ENCODE peak calls at places on chromosome 1, in nine cellular contexts. L is GM20000, D is neural progenitor cell, A is HFFc6, V is endothelial cell, W is sigmoid colon, P is MM.1S, S is BE2C, C is progenitor cell of endocrine pancreas. Q is an unnamed sample.

GRCh38 chr1:61853545-61853944 is 111.3 kb downstream of the PATJ start:
- DNase-seq in V (no peak), S (no peak), P (no peak), D (no peak), A (peak), W (no peak), L (no peak), C (no peak), Q (peak)

GRCh38 chr1:146012703-146013565 is 8.6 kb downstream of the HJV start:
- DNase-seq in V (peak), D (peak), C (no peak), P (peak), W (peak), L (peak), A (peak), S (peak), Q (peak)

GRCh38 chr1:91537281-91538069 is 36.8 kb downstream of the CDC7 start:
- DNase-seq in S (no peak), C (no peak), P (no peak), D (no peak), V (no peak), A (peak), L (no peak), W (peak), Q (peak)

GRCh38 chr1:176046926-176047325 is 160.2 kb downstream of the COP1 start:
- DNase-seq in C (no peak), L (no peak), P (no peak), A (no peak), W (no peak), S (no peak), V (no peak), D (no peak), Q (no peak)

GRCh38 chr1:114668784-114669561 is 876 bp downstream of the DENND2C start:
- DNase-seq in L (no peak), D (no peak), C (no peak), W (no peak), P (peak), S (no peak), V (no peak), A (peak), Q (peak)

GRCh38 chr1:26277261-26277661 is 2.6 kb upstream of the SH3BGRL3 start:
- DNase-seq in S (no peak), D (no peak), V (no peak), A (no peak), W (no peak), L (no peak), P (no peak), C (no peak), Q (no peak)

GRCh38 chr1:241275981-241276380 is 81.0 kb downstream of the RGS7 start:
- DNase-seq in V (no peak), C (no peak), P (no peak), D (no peak), L (no peak), A (no peak), S (no peak), W (no peak), Q (no peak)

GRCh38 chr1:16065197-16065576 is 8.3 kb downstream of the FAM131C start:
- DNase-seq in V (no peak), C (no peak), S (no peak), P (no peak), W (no peak), A (no peak), L (no peak), D (peak), Q (no peak)

GRCh38 chr1:9594471-9595155 is 5.9 kb downstream of the TMEM201 start:
- DNase-seq in D (no peak), V (no peak), S (no peak), C (no peak), A (no peak), P (no peak), L (no peak), W (no peak), Q (no peak)

GRCh38 chr1:246198141-246198820 is 308.8 kb downstream of the SMYD3 start:
- DNase-seq in L (no peak), D (no peak), S (no peak), P (no peak), A (no peak), C (no peak), V (no peak), W (no peak), Q (no peak)

GRCh38 chr1:187844313-187844712 is 1015.6 kb downstream of the PLA2G4A start:
- DNase-seq in V (no peak), C (no peak), A (no peak), P (no peak), L (no peak), D (no peak), S (no peak), W (no peak), Q (no peak)

GRCh38 chr1:111392460-111392945 is 35.0 kb downstream of the OVGP1 start:
- DNase-seq in C (no peak), W (no peak), A (no peak), D (no peak), S (no peak), V (no peak), P (no peak), L (no peak), Q (no peak)

GRCh38 chr1:234986750-234987414 is 141.8 kb downstream of the TOMM20 start:
- DNase-seq in C (no peak), P (no peak), A (no peak), W (peak), V (no peak), L (no peak), D (peak), S (no peak), Q (no peak)

GRCh38 chr1:95604784-95605183 is 370.8 kb downstream of the RWDD3 start:
- DNase-seq in D (no peak), A (no peak), C (no peak), W (no peak), V (no peak), S (peak), L (no peak), P (no peak), Q (no peak)

GRCh38 chr1:10903826-10904225 is 107.4 kb upstream of the CASZ1 start:
- DNase-seq in V (no peak), S (no peak), W (no peak), C (no peak), D (no peak), L (no peak), P (no peak), A (no peak), Q (no peak)

GRCh38 chr1:7621334-7622219 is 149.5 kb upstream of the VAMP3 start:
- DNase-seq in C (no peak), A (no peak), W (peak), P (no peak), V (no peak), S (no peak), D (no peak), L (no peak), Q (peak)

GRCh38 chr1:97780884-97781283 is 139.9 kb downstream of the DPYD start:
- DNase-seq in P (no peak), D (no peak), S (no peak), A (no peak), V (no peak), W (no peak), L (no peak), C (no peak), Q (no peak)

GRCh38 chr1:193346085-193346484 is 159.7 kb upstream of the B3GALT2 start:
- DNase-seq in L (no peak), W (no peak), P (no peak), V (no peak), A (no peak), C (no peak), D (no peak), S (no peak), Q (no peak)

GRCh38 chr1:28134651-28135207 is 41.8 kb downstream of the PTAFR start:
- DNase-seq in S (no peak), A (no peak), L (no peak), D (no peak), C (no peak), V (no peak), W (no peak), P (no peak), Q (no peak)

GRCh38 chr1:113905435-113905861 is 322 bp downstream of the DCLRE1B start:
- DNase-seq in V (peak), P (peak), S (peak), D (peak), L (peak), W (peak), A (no peak), C (peak), Q (peak)

GRCh38 chr1:84689514-84690396 is 506 bp downstream of the SSX2IP start:
- DNase-seq in A (peak), P (peak), W (peak), S (peak), D (peak), L (peak), V (peak), C (no peak), Q (peak)

GRCh38 chr1:36635284-36635683 is 152.6 kb upstream of the CSF3R start:
- DNase-seq in A (no peak), V (no peak), L (no peak), P (no peak), S (no peak), D (no peak), C (no peak), W (no peak), Q (no peak)

GRCh38 chr1:45654540-45655280 is 30.9 kb upstream of the CCDC17 start:
- DNase-seq in D (no peak), L (no peak), A (no peak), C (no peak), V (no peak), P (no peak), W (no peak), S (no peak), Q (no peak)

GRCh38 chr1:156895927-156896326 is 2.4 kb downstream of the PEAR1 start:
- DNase-seq in D (no peak), L (no peak), C (no peak), V (no peak), P (no peak), A (no peak), W (no peak), S (no peak), Q (no peak)

GRCh38 chr1:7383671-7384070 is 387.4 kb upstream of the VAMP3 start:
- DNase-seq in L (no peak), V (no peak), P (no peak), C (no peak), W (no peak), A (no peak), S (no peak), D (no peak), Q (no peak)

GRCh38 chr1:183710734-183711133 is 57.6 kb upstream of the APOBEC4 start:
- DNase-seq in D (no peak), V (no peak), L (no peak), P (no peak), A (no peak), W (no peak), S (no peak), C (no peak), Q (no peak)

GRCh38 chr1:12549460-12550349 is 68.3 kb downstream of the DHRS3 start:
- DNase-seq in D (peak), A (peak), P (no peak), S (no peak), V (no peak), L (no peak), C (no peak), W (peak), Q (peak)

GRCh38 chr1:5105744-5106143 is 451.3 kb downstream of the AJAP1 start:
- DNase-seq in W (no peak), D (no peak), V (no peak), P (no peak), L (no peak), A (no peak), C (no peak), S (no peak), Q (no peak)

GRCh38 chr1:87852410-87853202 is 523.9 kb downstream of the LMO4 start:
- DNase-seq in L (no peak), P (no peak), W (no peak), C (no peak), D (no peak), V (no peak), S (no peak), A (no peak), Q (no peak)

GRCh38 chr1:76868154-76868882 is 1.0 kb downstream of the ST6GALNAC5 start:
- DNase-seq in L (peak), W (no peak), C (peak), V (peak), A (no peak), D (peak), S (peak), P (peak), Q (peak)

GRCh38 chr1:224703702-224704408 is 87.7 kb downstream of the CNIH3 start:
- DNase-seq in D (no peak), V (no peak), C (no peak), S (no peak), L (no peak), P (no peak), W (no peak), A (no peak), Q (no peak)

GRCh38 chr1:24999906-25000305 is 69.8 kb upstream of the RUNX3 start:
- DNase-seq in C (no peak), A (no peak), D (no peak), V (no peak), P (no peak), W (no peak), L (no peak), S (no peak), Q (no peak)

GRCh38 chr1:33164120-33164519 is 17.7 kb downstream of the TRIM62 start:
- DNase-seq in V (no peak), S (no peak), D (no peak), L (no peak), C (no peak), A (no peak), P (no peak), W (no peak), Q (no peak)

GRCh38 chr1:154784924-154785531 is 85.1 kb downstream of the KCNN3 start:
- DNase-seq in D (no peak), L (peak), C (no peak), W (peak), S (no peak), A (no peak), V (no peak), P (peak), Q (peak)

GRCh38 chr1:206685256-206685748 is 597 bp downstream of the MAPKAPK2 start:
- DNase-seq in L (peak), W (peak), P (peak), D (peak), A (peak), V (peak), C (peak), S (peak), Q (peak)

GRCh38 chr1:18583326-18583941 is 47.2 kb upstream of the PAX7 start:
- DNase-seq in P (no peak), D (no peak), S (no peak), L (no peak), A (no peak), V (no peak), C (no peak), W (no peak), Q (no peak)

GRCh38 chr1:207903767-207904166 is 7.2 kb downstream of the CD34 start:
- DNase-seq in W (no peak), L (no peak), V (no peak), D (no peak), S (no peak), P (no peak), A (no peak), C (no peak), Q (peak)

GRCh38 chr1:203324103-203325003 is 19.0 kb downstream of the BTG2 start:
- DNase-seq in A (no peak), L (no peak), W (peak), V (no peak), P (peak), S (no peak), D (peak), C (no peak), Q (no peak)

GRCh38 chr1:89615676-89616598 is 17.0 kb upstream of the LRRC8C start:
- DNase-seq in D (no peak), W (no peak), C (no peak), S (peak), P (peak), V (peak), L (no peak), A (no peak), Q (no peak)
- TF ChIP-seq CTCF in D (peak), W (no peak), C (peak), S (peak), P (peak), V (no peak), L (no peak), A (peak), Q (peak)

GRCh38 chr1:180179162-180179957 is 24.7 kb downstream of the QSOX1 start:
- DNase-seq in S (no peak), L (no peak), W (peak), C (no peak), A (no peak), P (no peak), D (no peak), V (no peak), Q (no peak)
- TF ChIP-seq CTCF in S (no peak), L (no peak), W (peak), C (no peak), A (peak), P (no peak), D (no peak), V (no peak), Q (no peak)

DNA sequence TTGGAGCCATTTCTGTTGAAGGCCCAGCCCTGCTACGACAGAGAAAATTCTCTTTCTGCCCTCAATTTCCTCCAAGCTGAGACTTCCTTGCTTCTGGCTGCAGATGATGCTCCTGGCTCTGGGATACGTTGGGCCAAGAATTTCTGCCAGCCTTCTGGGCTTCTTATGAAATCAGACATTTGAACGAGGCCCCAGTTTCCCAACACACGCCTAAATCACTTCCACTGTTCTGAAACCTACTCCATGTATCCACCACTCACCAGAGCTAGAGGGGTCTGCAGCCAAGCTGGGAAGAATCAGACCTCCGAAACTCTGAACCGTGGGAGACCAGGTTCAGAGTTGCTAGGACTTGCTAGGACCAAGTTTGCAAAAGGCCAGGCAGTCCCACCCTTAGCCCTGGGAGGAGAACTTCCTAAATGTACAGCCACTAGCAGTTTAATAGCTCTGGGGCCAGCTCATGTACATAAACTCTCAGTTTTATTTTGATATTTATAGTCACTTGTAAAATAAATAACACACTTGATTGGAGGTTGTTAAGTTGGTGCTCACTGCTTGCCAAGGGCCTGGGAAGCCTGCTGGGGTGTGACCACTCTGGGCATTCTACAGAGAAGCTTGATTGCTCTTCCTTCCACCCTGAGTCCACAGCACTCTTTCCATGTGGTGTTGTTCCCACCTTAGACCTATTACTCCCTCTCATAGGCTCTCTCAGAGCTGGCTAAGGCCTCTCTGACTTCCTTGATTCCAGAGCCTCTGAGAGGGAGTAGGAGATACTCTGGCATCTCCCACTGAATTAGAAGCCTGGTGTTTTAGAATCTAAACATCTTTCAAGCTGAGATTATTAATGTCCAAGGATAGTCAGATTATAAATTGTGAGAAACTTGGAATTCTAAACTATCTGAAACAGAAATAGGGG is 83.4 kb upstream of the TRABD2B start:
- DNase-seq in V (no peak), P (no peak), S (no peak), L (no peak), C (no peak), A (no peak), D (no peak), W (no peak), Q (no peak)
- TF ChIP-seq CTCF in V (no peak), P (no peak), S (no peak), L (no peak), C (no peak), A (no peak), D (no peak), W (no peak), Q (no peak)

DNA sequence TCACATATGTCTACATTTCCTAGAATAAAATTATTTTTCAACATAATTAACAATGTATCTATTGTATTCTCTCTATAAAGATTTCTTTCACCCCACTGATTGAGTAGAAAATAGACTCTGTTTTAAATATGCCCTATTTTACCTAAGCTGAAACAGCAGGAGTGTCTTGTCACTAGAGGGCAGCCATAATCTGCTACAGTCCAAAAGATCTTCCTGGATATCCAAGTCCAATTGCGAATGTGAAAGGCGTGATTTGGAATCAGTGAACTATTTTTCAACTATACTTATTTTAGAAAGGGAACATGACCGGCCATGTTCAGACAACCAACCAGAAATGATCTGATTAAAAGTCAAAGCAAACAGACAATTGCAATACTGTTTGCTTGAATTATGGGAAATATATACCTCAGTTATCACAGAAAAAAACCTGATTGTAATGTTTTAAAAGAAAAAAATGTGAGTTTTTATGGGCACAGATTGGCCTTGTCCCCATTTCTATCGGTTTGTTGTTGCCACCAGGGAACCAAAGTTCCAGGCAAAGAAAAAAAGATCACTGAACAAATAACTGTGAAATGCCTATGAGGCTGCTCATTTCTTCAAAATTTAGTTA is 1211.0 kb upstream of the ADGRL4 start:
- DNase-seq in V (peak), P (peak), W (no peak), S (peak), D (peak), A (peak), L (no peak), C (no peak), Q (peak)
- TF ChIP-seq CTCF in V (no peak), P (peak), W (peak), S (peak), D (peak), A (peak), L (peak), C (peak), Q (peak)

DNA sequence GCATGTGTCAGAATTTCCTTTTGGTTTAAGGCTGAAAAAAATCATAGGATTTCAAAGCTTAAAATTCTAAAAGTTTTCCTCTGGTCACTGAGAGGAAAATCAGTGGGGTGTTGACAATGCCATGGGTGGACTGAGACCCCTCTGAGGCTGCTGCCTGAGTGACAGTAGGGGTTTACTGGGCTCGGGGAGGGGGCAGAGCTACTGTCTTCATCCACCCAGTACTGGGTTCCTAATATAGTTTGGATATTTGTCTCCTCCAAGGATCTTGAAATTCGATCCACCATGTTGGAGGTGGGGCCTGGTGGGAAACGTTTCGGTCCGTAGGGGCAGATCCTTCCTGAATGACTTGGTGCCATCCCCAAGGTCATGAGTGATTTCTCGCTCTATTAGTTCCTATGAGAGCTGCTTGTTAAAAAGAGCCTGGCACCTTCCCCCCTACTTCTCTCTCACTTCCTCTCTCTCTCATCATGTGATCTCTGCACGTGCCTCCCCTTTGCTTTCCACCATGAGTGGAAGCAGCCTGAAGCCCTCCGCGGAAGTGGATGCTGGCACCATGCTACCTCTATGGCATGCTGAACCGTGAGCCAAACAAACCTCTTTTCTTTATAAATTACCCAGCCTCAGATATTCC is 72.3 kb downstream of the MAP10 start:
- DNase-seq in S (no peak), C (no peak), A (no peak), D (no peak), P (no peak), W (no peak), L (no peak), V (no peak), Q (no peak)
- TF ChIP-seq CTCF in S (no peak), C (no peak), A (no peak), D (no peak), P (no peak), W (no peak), L (no peak), V (no peak), Q (no peak)

Q was measured in cardiac muscle cell.